ENCODE peak calls at places on chromosomes 13 and 19, in four cellular contexts. Y is keratinocyte, T is astrocyte, W is H9. Q is an unnamed sample.

GRCh38 chr19:342801-343421 is 1.7 kb downstream of the MIER2 start:
- DNase-seq in Y (no peak), T (peak; percentile 95), W (no peak), Q (no peak)

GRCh38 chr13:24923305-24923640 is 159.3 kb downstream of the RNF17 start:
- DNase-seq in Y (no peak), T (peak; percentile 89), W (no peak), Q (peak; percentile 7)

GRCh38 chr19:14072535-14073231 is at the start of gene MISP3:
- DNase-seq in Y (no peak), T (peak; percentile 40), W (no peak), Q (peak; percentile 26)

GRCh38 chr13:40384976-40385857 is 281.2 kb downstream of the FOXO1 start:
- DNase-seq in Y (no peak), T (no peak), W (no peak), Q (no peak)

GRCh38 chr19:5624154-5624663 is 1.3 kb downstream of the SAFB start:
- DNase-seq in Y (no peak), T (peak; percentile 35), W (no peak), Q (peak; percentile 35)

GRCh38 chr19:42325896-42326771 is 699 bp downstream of the MEGF8 start:
- DNase-seq in Y (no peak), T (no peak), W (peak; percentile 53), Q (peak; percentile 43)

GRCh38 chr13:50911937-50912624 is 2.5 kb downstream of the RNASEH2B start:
- DNase-seq in Y (peak; percentile 40), T (peak; percentile 79), W (peak; percentile 90), Q (peak; percentile 98)

GRCh38 chr13:33958964-33959363 is 141.0 kb downstream of the RFC3 start:
- DNase-seq in Y (no peak), T (no peak), W (no peak), Q (no peak)

GRCh38 chr19:58346961-58347929 is 6.0 kb downstream of the A1BG start:
- DNase-seq in Y (no peak), T (peak; percentile 31), W (peak; percentile 82), Q (peak; percentile 86)

GRCh38 chr13:112761701-112762689 is 72.2 kb downstream of the ATP11A start:
- DNase-seq in Y (no peak), T (peak; percentile 76), W (no peak), Q (no peak)

GRCh38 chr13:49625392-49626137 is 2.7 kb upstream of the ARL11 start:
- DNase-seq in Y (no peak), T (no peak), W (no peak), Q (no peak)

GRCh38 chr19:51294211-51294976 is 17.1 kb upstream of the IGLON5 start:
- DNase-seq in Y (no peak), T (no peak), W (peak; percentile 73), Q (no peak)

GRCh38 chr19:51297406-51297805 is 14.0 kb upstream of the IGLON5 start:
- DNase-seq in Y (no peak), T (no peak), W (no peak), Q (no peak)

GRCh38 chr19:51294977-51295375 is 16.5 kb upstream of the IGLON5 start:
- DNase-seq in Y (no peak), T (no peak), W (no peak), Q (no peak)

GRCh38 chr19:51296331-51297093 is 14.9 kb upstream of the IGLON5 start:
- DNase-seq in Y (no peak), T (no peak), W (peak; percentile 49), Q (no peak)

GRCh38 chr19:51295382-51296126 is 15.9 kb upstream of the IGLON5 start:
- DNase-seq in Y (no peak), T (no peak), W (peak; percentile 74), Q (no peak)
- H3K9ac ChIP-seq in Y (no peak overlapping the region), T (no peak overlapping the region), W (no peak overlapping the region), Q (no peak overlapping the region)

GRCh38 chr19:9461938-9462337 is 26.6 kb upstream of the ZNF266 start:
- DNase-seq in Y (no peak), T (no peak), W (no peak), Q (no peak)
- TF ChIP-seq CTCF in Y (no peak), T (no peak), W (no peak), Q (no peak)

DNA sequence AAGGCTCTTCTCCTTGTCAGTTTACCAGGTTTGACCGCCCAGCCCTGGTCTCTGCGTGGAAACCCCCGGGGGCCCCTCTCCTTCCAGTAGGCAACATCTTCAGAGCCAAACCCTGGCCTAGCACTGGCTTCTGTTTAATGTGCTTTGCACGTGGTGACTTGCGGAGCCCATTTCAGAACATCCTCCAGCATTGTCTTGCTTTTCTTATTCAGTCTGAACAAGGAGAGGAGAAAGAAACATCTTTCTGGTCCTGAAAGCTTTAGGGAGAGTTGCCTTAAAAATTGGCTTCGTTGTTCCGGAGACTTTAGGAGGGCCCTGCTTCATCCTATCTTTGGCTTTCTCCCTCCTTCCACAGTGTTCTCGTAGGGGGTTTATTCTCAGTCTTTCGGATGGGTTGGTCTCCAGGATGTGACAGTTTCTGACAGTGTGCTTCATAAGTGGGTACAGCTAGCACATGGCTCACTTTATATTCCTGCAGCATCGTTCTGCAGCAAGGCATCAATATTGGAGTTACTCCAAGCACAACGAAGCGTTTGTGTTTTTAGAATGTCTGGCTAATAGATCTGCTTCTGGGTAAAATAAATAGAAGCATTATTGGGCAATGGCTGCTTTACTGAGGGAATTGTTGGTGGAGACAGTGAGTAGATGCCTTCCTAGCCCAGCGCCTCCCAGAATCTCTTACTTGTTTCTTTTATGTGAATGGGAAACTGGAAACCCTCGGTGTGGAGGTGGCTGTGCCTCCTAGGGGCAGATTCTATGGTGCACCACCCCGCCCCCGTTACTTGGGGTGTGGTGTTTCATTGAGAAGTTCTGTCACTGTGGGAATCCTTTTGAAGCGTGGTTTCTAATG is 1.8 kb downstream of the FARP1 start:
- DNase-seq in Y (no peak), T (peak; percentile 46), W (peak; percentile 41), Q (no peak)
- H3K4me2 ChIP-seq in Y (peak overlapping the region; percentile 84), T (peak overlapping the region; percentile 99), W (peak overlapping the region; percentile 78), Q (no peak overlapping the region)

GRCh38 chr19:7521551-7522071 is 813 bp upstream of the MCOLN1 start:
- DNase-seq in Y (no peak), T (no peak), W (no peak), Q (no peak)
- H3K9ac ChIP-seq in Y (peak overlapping the region; percentile 81), T (peak overlapping the region; percentile 84), W (no peak overlapping the region), Q (peak overlapping the region; percentile 64)

DNA sequence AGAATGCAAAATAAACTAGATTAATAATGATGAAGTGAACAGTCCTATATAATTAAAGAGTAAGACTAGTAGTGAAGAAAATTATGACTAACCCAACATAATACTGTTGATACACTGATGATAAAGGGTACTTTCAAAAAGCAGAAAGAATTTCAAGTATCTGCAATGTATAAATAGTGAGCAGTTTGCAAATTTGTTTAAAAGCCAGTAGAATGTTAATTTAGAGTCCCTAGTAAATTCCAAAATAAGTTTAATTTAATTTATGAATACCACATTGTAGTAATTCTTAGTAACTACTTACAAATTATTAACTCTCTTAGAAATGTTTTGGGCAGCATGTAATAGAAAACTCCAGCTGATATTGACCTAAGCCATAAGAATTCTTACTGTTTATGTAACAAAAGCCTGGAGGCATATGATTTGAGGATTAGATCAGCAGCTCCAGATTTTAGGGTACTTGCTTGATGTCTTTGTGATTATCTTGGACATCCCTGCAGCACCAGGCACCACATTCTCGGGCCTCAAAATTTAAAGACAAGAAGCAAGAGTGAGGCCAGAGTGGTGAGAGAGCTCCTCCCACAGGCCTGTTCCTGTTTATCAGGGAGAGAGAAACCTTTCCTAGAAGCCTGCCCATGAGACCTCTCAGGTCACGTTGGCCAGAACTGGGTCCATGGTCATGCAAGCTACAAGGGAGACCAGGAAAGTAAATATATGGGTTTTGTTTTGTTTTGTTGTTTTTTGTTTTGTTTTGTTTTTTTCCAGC is 67.6 kb upstream of the TDRD3 start:
- DNase-seq in Y (no peak), T (peak; percentile 14), W (peak; percentile 67), Q (peak; percentile 27)
- TF ChIP-seq CTCF in Y (peak; percentile 64), T (peak; percentile 36), W (peak; percentile 85), Q (peak; percentile 61)

GRCh38 chr19:29528946-29529645 is 3.3 kb downstream of the VSTM2B start:
- DNase-seq in Y (no peak), T (no peak), W (peak; percentile 47), Q (no peak)
- H3K4me2 ChIP-seq in Y (no peak overlapping the region), T (peak overlapping the region; percentile 78), W (peak overlapping the region; percentile 30), Q (no peak overlapping the region)

DNA sequence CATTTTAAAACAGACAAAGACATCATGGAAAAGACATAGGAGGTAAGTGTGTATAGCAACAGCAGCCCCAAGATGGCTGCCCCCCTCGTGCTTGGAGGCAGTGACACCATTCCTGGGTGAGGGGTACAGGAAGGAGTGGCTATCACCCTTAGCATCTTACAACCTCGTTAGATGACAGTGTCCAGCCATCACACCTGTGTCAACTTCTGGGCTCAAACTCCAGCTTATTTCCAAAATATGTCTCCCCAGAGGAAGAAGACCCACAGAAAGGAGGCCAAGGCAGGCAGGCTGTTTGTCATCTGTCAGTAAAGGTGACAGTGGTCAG is 27.5 kb downstream of the EPS15L1 start:
- DNase-seq in Y (no peak), T (no peak), W (no peak), Q (no peak)
- H3K9ac ChIP-seq in Y (no peak overlapping the region), T (no peak overlapping the region), W (no peak overlapping the region), Q (no peak overlapping the region)